ENCODE peak calls at places on chromosomes 5 and 9, in seven cellular contexts. H, T, I, L, M, Q and S are unnamed samples.

GRCh38 chr5:35540002-35540401 is 77.7 kb upstream of the SPEF2 start:
- DNase-seq in I (no peak), M (no peak), H (no peak), T (no peak), L (no peak), Q (no peak), S (no peak)

GRCh38 chr9:113998529-113999255 is 79.4 kb downstream of the AMBP start:
- DNase-seq in L (no peak), Q (peak; percentile 23), T (no peak), M (no peak), I (no peak), H (no peak), S (peak; percentile 6)

GRCh38 chr5:158351485-158352140 is 492.7 kb upstream of the CLINT1 start:
- DNase-seq in L (no peak), T (no peak), I (no peak), H (no peak), Q (no peak), M (no peak), S (no peak)

GRCh38 chr9:93824386-93825294 is 130.5 kb downstream of the BARX1 start:
- DNase-seq in I (no peak), M (no peak), H (no peak), L (no peak), Q (no peak), T (no peak), S (no peak)

GRCh38 chr5:150544606-150545219 is 36.8 kb downstream of the NDST1 start:
- DNase-seq in T (peak; percentile 73), Q (peak; percentile 78), H (peak; percentile 84), L (peak; percentile 86), I (peak; percentile 63), M (peak; percentile 29), S (peak; percentile 86)

GRCh38 chr5:177131352-177131710 is 2.2 kb upstream of the NSD1 start:
- DNase-seq in Q (no peak), H (no peak), M (no peak), I (no peak), L (no peak), T (no peak), S (no peak)

GRCh38 chr5:102627311-102627710 is 127.8 kb upstream of the PAM start:
- DNase-seq in T (no peak), L (no peak), I (peak; percentile 1), H (no peak), M (no peak), Q (peak; percentile 35), S (no peak)

GRCh38 chr5:142450419-142450818 is 125.6 kb upstream of the SPRY4 start:
- DNase-seq in Q (no peak), H (no peak), T (no peak), L (no peak), M (no peak), I (no peak), S (no peak)

GRCh38 chr9:132733133-132733815 is 63.0 kb downstream of the GTF3C4 start:
- DNase-seq in H (no peak), I (no peak), L (no peak), M (no peak), Q (no peak), T (no peak), S (no peak)

GRCh38 chr9:76007935-76008334 is 117.5 kb downstream of the PCSK5 start:
- DNase-seq in I (no peak), M (no peak), T (no peak), L (no peak), Q (no peak), H (no peak), S (no peak)

GRCh38 chr5:101929628-101930027 is 366.5 kb downstream of the SLCO4C1 start:
- DNase-seq in I (no peak), H (no peak), M (no peak), Q (no peak), T (no peak), L (no peak), S (no peak)

GRCh38 chr5:38695021-38695961 is 138.8 kb upstream of the LIFR start:
- DNase-seq in H (no peak), I (no peak), L (peak; percentile 24), Q (no peak), T (no peak), M (no peak), S (no peak)

GRCh38 chr9:105359899-105360298 is 87.9 kb upstream of the FSD1L start:
- DNase-seq in L (no peak), T (no peak), Q (no peak), H (peak; percentile 79), M (no peak), I (peak; percentile 33), S (peak; percentile 86)

GRCh38 chr5:142548739-142549275 is 137.1 kb downstream of the FGF1 start:
- DNase-seq in Q (peak; percentile 85), I (peak; percentile 98), T (no peak), M (peak; percentile 80), L (peak; percentile 97), H (peak; percentile 51), S (peak; percentile 47)

GRCh38 chr9:137069508-137070071 is 767 bp downstream of the SAPCD2 start:
- DNase-seq in Q (no peak), T (no peak), H (peak; percentile 36), L (no peak), M (no peak), I (no peak), S (no peak)

GRCh38 chr5:167304834-167305469 is 986.5 kb upstream of the WWC1 start:
- DNase-seq in H (no peak), Q (no peak), L (no peak), M (no peak), T (no peak), I (no peak), S (no peak)

GRCh38 chr5:174601937-174602336 is 122.4 kb upstream of the MSX2 start:
- DNase-seq in M (no peak), I (no peak), Q (no peak), L (no peak), T (no peak), H (no peak), S (no peak)

GRCh38 chr5:89297111-89297510 is 414.1 kb upstream of the MEF2C start:
- DNase-seq in Q (no peak), L (no peak), T (no peak), H (peak; percentile 28), M (no peak), I (no peak), S (peak; percentile 49)

GRCh38 chr5:151825445-151825844 is 53.7 kb downstream of the G3BP1 start:
- DNase-seq in L (peak; percentile 79), I (peak; percentile 81), T (peak; percentile 37), Q (peak; percentile 68), H (peak; percentile 47), M (peak; percentile 43), S (peak; percentile 46)

GRCh38 chr9:3473402-3473801 is 52.4 kb downstream of the RFX3 start:
- DNase-seq in Q (no peak), H (no peak), M (no peak), T (no peak), L (peak; percentile 27), I (no peak), S (no peak)

GRCh38 chr5:80229902-80230255 is 26.0 kb downstream of the SERINC5 start:
- DNase-seq in Q (no peak), H (no peak), M (no peak), T (no peak), L (no peak), I (no peak), S (no peak)

GRCh38 chr9:109286981-109287380 is 33.9 kb downstream of the EPB41L4B start:
- DNase-seq in I (no peak), M (no peak), Q (no peak), T (no peak), L (no peak), H (no peak), S (no peak)

GRCh38 chr5:54656261-54656728 is 138.7 kb downstream of the SNX18 start:
- DNase-seq in M (no peak), L (no peak), T (no peak), I (peak; percentile 50), H (no peak), Q (no peak), S (no peak)